ENCODE peak calls at places on chromosomes 4 and X, in four cellular contexts. A is IMR-90, O is fibroblast of lung, Z is GM23248. T is an unnamed sample. For H3K4me1 and H3K27me3, the result is how much of the 10 kb centered on the place peaks cover.

GRCh38 chr4:107619731-107620130 is 100.3 kb downstream of the PAPSS1 start:
- DNase-seq in A (no peak), Z (peak), O (no peak), T (no peak)

GRCh38 chrX:3815896-3816664 is 102.6 kb upstream of the PRKX start:
- DNase-seq in O (peak), A (peak), Z (peak), T (peak)

GRCh38 chrX:5746231-5746630 is 482.4 kb downstream of the NLGN4X start:
- DNase-seq in O (no peak), A (no peak), Z (no peak), T (no peak)

GRCh38 chr4:41281038-41281634 is 24.4 kb downstream of the UCHL1 start:
- DNase-seq in O (peak), Z (peak), A (peak), T (peak)

GRCh38 chr4:20305976-20306375 is 54.3 kb downstream of the SLIT2 start:
- DNase-seq in Z (peak), A (peak), O (no peak), T (no peak)

GRCh38 chr4:63922146-63922545 is 487.1 kb downstream of the TECRL start:
- DNase-seq in Z (no peak), A (no peak), O (no peak), T (no peak)

GRCh38 chrX:122850326-122850725 is 333.8 kb upstream of the GRIA3 start:
- DNase-seq in O (peak), A (no peak), Z (peak), T (no peak)

GRCh38 chr4:105748222-105748621 is 39.6 kb downstream of the GSTCD start:
- DNase-seq in A (no peak), O (no peak), Z (no peak), T (no peak)

GRCh38 chr4:153543351-153543750 is 77.2 kb downstream of the TMEM131L start:
- DNase-seq in A (no peak), Z (no peak), O (no peak), T (no peak)

GRCh38 chr4:56139241-56139827 is 190.6 kb downstream of the CEP135 start:
- DNase-seq in A (no peak), Z (peak), O (no peak), T (no peak)

GRCh38 chr4:96955691-96956090 is 1115.8 kb downstream of the PDHA2 start:
- DNase-seq in A (no peak), Z (no peak), O (no peak), T (no peak)

GRCh38 chrX:18294893-18295292 is 59.6 kb downstream of the SCML2 start:
- DNase-seq in O (no peak), Z (no peak), A (no peak), T (no peak)

GRCh38 chr4:61200991-61201526 is 933 bp downstream of the ADGRL3 start:
- DNase-seq in O (peak), Z (peak), A (no peak), T (no peak)

GRCh38 chr4:8334786-8335460 is 65.4 kb downstream of the HTRA3 start:
- DNase-seq in A (no peak), Z (no peak), O (no peak), T (no peak)

GRCh38 chr4:13944095-13944501 is 316.6 kb upstream of the BOD1L1 start:
- DNase-seq in O (no peak), Z (no peak), A (no peak), T (no peak)

GRCh38 chrX:9464435-9465371 is at the start of gene TBL1X:
- DNase-seq in Z (peak), A (peak), O (peak), T (peak)

GRCh38 chr4:144421839-144422565 is 224.0 kb upstream of the HHIP start:
- DNase-seq in O (peak), Z (no peak), A (no peak), T (no peak)

GRCh38 chr4:90186229-90186628 is 59.0 kb downstream of the CCSER1 start:
- DNase-seq in Z (no peak), O (no peak), A (no peak), T (no peak)

GRCh38 chr4:27088491-27088890 is 227.8 kb downstream of the STIM2 start:
- DNase-seq in A (no peak), Z (no peak), O (no peak), T (no peak)

GRCh38 chrX:1610166-1610565 is 4.7 kb upstream of the ASMT start:
- DNase-seq in A (no peak), Z (no peak), O (no peak), T (no peak)

GRCh38 chr4:183185018-183185417 is 86.0 kb downstream of the WWC2 start:
- DNase-seq in A (peak), O (peak), Z (no peak), T (no peak)

GRCh38 chr4:26839534-26839951 is 21.1 kb upstream of the STIM2 start:
- DNase-seq in Z (peak), O (peak), A (peak), T (no peak)

GRCh38 chr4:88147799-88148217 is 10.6 kb downstream of the ABCG2 start:
- DNase-seq in Z (no peak), A (no peak), O (no peak), T (no peak)

GRCh38 chr4:140637836-140638235 is 69.1 kb upstream of the UCP1 start:
- DNase-seq in A (no peak), O (peak), Z (peak), T (peak)

GRCh38 chrX:18146954-18147353 is 73.7 kb downstream of the BEND2 start:
- DNase-seq in A (peak), Z (peak), O (peak), T (peak)

GRCh38 chrX:39675619-39676018 is 422.1 kb downstream of the BCOR start:
- DNase-seq in O (no peak), Z (peak), A (no peak), T (no peak)

GRCh38 chr4:128574706-128575105 is 234.8 kb upstream of the JADE1 start:
- DNase-seq in Z (peak), A (peak), O (peak), T (peak)

GRCh38 chr4:535181-535923 is 36.3 kb downstream of the PIGG start:
- DNase-seq in Z (no peak), A (no peak), O (no peak), T (no peak)

GRCh38 chrX:53682885-53683555 is 3.5 kb downstream of the HUWE1 start:
- DNase-seq in A (peak), Z (peak), O (peak), T (peak)

GRCh38 chrX:1434871-1435240 is 17.9 kb downstream of the ASMTL start:
- DNase-seq in Z (no peak), A (no peak), O (no peak), T (no peak)

GRCh38 chr4:1579834-1580686 is 104.1 kb downstream of the FAM53A start:
- DNase-seq in Z (peak), O (peak), A (no peak), T (no peak)

GRCh38 chr4:76597423-76597979 is 162.5 kb downstream of the SHROOM3 start:
- DNase-seq in O (no peak), A (no peak), Z (no peak), T (no peak)

GRCh38 chr4:39514888-39515401 is 12.3 kb downstream of the UGDH start:
- DNase-seq in Z (peak), A (peak), O (peak), T (no peak)

GRCh38 chr4:6986781-6987565 is 56.2 kb upstream of the TADA2B start:
- DNase-seq in O (peak), A (peak), Z (peak), T (peak)
- H2AFZ ChIP-seq in O (peak), A (peak), Z (peak), T (peak)

GRCh38 chr4:122711893-122712292 is 20.6 kb upstream of the BBS12 start:
- DNase-seq in Z (no peak), O (no peak), A (no peak), T (no peak)

GRCh38 chr4:122706511-122706910 is 26.0 kb upstream of the BBS12 start:
- DNase-seq in Z (no peak), O (no peak), A (no peak), T (no peak)

GRCh38 chr4:122707503-122707902 is 25.0 kb upstream of the BBS12 start:
- DNase-seq in O (no peak), A (no peak), Z (no peak), T (no peak)

GRCh38 chr4:122710434-122711308 is 21.8 kb upstream of the BBS12 start:
- DNase-seq in A (peak), Z (peak), O (peak), T (no peak)

DNA sequence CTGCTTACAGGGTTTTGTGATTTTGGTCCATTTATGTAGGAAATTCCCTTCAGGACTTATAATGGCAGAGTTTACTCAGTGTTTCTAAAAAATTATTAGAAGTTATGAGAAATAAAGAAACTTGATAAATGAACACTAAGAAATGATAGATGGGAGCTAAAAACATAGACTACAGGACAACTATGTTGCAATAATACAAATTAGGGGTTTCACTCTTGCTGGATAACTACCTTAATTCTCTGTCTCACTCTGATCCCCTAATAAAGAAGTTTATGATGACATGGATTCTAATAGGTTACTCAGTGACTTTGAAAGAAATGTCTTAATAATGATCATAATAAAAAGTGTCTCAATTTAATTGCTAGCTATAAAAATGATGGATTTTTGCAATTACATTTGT is 23.3 kb upstream of the BBS12 start:
- DNase-seq in O (no peak), A (no peak), Z (no peak), T (no peak)
- H3K4me1 ChIP-seq in O (under half), A (under half), Z (under half), T (under half)

GRCh38 chr4:53535567-53535966 is 55.7 kb downstream of the LNX1 start:
- DNase-seq in O (no peak), A (no peak), Z (no peak), T (no peak)
- H3K27me3 ChIP-seq in O (under half), A (under half), Z (under half), T (under half)

GRCh38 chrX:48468247-48468671 is 1.8 kb downstream of the SLC38A5 start:
- DNase-seq in O (no peak), A (no peak), Z (peak), T (peak)
- H2AFZ ChIP-seq in O (no peak), A (no peak), Z (peak), T (peak)

DNA sequence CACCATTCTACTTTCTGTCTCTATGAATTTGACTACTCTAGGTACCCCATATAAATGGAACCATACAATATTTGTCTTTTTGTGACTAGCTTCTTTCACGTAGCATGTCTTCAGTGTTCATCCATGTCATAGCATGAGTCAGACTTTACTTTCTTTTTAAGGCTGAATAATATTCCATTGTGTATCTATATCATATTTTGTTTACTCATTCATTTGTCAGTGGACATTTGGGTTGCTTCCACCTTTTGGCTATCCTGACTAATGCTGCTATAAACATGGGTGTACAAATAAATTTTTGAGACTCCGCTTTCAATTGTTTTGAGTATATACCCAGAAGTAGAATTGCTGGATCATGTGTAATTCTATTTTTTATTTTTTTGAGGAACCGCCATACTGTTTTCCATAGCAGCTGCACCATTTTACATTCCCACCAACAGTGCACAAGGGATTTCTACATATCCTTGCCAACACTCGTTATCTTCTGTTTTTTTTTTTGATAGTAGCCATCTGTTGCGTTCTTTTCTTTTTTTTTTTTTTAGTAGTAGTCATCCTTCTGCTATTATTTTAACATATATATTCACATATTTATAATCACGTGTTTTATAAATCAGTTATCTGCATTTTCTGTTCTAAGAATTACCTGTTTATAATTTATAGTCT is 158.0 kb upstream of the MED14 start:
- DNase-seq in Z (no peak), A (peak), O (no peak), T (no peak)
- H3K4me1 ChIP-seq in Z (under half), A (under half), O (under half), T (under half)